ENCODE peak calls at places on chromosomes 11 and 22, in six cellular contexts. F, X, R, Z, K and O are unnamed samples.

GRCh38 chr22:19040581-19041402 is 81.4 kb downstream of the DGCR2 start:
- DNase-seq in F (no peak), X (peak; percentile 62), R (no peak), Z (no peak), K (no peak), O (no peak)

GRCh38 chr11:100914415-100914814 is 215.2 kb downstream of the PGR start:
- DNase-seq in F (no peak), X (no peak), R (no peak), Z (no peak), K (no peak), O (no peak)

GRCh38 chr11:61004841-61005240 is 33.4 kb downstream of the CD6 start:
- DNase-seq in F (no peak), X (peak; percentile 76), R (no peak), Z (no peak), K (no peak), O (no peak)

GRCh38 chr11:3866206-3866605 is 10.7 kb downstream of the STIM1 start:
- DNase-seq in F (no peak), X (no peak), R (no peak), Z (no peak), K (peak; percentile 50), O (no peak)

GRCh38 chr11:97614571-97614970 is 1224.8 kb downstream of the JRKL start:
- DNase-seq in F (no peak), X (no peak), R (no peak), Z (no peak), K (peak; percentile 10), O (no peak)

GRCh38 chr22:29166180-29166579 is 39.5 kb upstream of the EMID1 start:
- DNase-seq in F (no peak), X (no peak), R (no peak), Z (no peak), K (no peak), O (no peak)

GRCh38 chr11:71476926-71477636 is 24.1 kb downstream of the NADSYN1 start:
- DNase-seq in F (no peak), X (no peak), R (no peak), Z (no peak), K (no peak), O (no peak)

GRCh38 chr11:68998390-68998911 is 14.6 kb downstream of the MRGPRF start:
- DNase-seq in F (no peak), X (peak; percentile 55), R (no peak), Z (no peak), K (peak; percentile 61), O (no peak)

GRCh38 chr22:43186272-43187170 is at the start of gene TTLL12:
- DNase-seq in F (peak; percentile 43), X (peak; percentile 88), R (no peak), Z (peak; percentile 66), K (peak; percentile 67), O (peak; percentile 80)